ENCODE peak calls at places on chromosomes 3 and 15, in eight cellular contexts. One of them, this sample, is unnamed.

GRCh38 chr3:187630421-187630820 is 39.8 kb downstream of the SST start:
- DNase-seq in tibial nerve: no peak
- DNase-seq in ovary: no peak
- DNase-seq in body of pancreas: no peak
- DNase-seq in gastrocnemius medialis: no peak
- DNase-seq in stomach: no peak
- DNase-seq in vagina: no peak
- DNase-seq in testis: no peak
- DNase-seq in this sample: no peak

GRCh38 chr3:39148116-39149058 is 5.0 kb downstream of the CSRNP1 start:
- DNase-seq in body of pancreas: no peak
- DNase-seq in ovary: no peak
- DNase-seq in vagina: no peak
- DNase-seq in tibial nerve: no peak
- DNase-seq in testis: no peak
- DNase-seq in stomach: no peak
- DNase-seq in gastrocnemius medialis: no peak
- DNase-seq in this sample: no peak

GRCh38 chr3:22729981-22730380 is 473.1 kb upstream of the UBE2E2 start:
- DNase-seq in body of pancreas: no peak
- DNase-seq in ovary: no peak
- DNase-seq in gastrocnemius medialis: no peak
- DNase-seq in stomach: no peak
- DNase-seq in vagina: no peak
- DNase-seq in testis: peak; percentile 19
- DNase-seq in tibial nerve: no peak
- DNase-seq in this sample: no peak

GRCh38 chr3:148203263-148204010 is 494.3 kb upstream of the AGTR1 start:
- DNase-seq in body of pancreas: no peak
- DNase-seq in ovary: no peak
- DNase-seq in stomach: no peak
- DNase-seq in gastrocnemius medialis: no peak
- DNase-seq in vagina: no peak
- DNase-seq in tibial nerve: no peak
- DNase-seq in testis: no peak
- DNase-seq in this sample: no peak

GRCh38 chr3:195040773-195041520 is 230.0 kb downstream of the XXYLT1 start:
- DNase-seq in body of pancreas: no peak
- DNase-seq in tibial nerve: no peak
- DNase-seq in gastrocnemius medialis: no peak
- DNase-seq in testis: no peak
- DNase-seq in stomach: peak; percentile 18
- DNase-seq in vagina: no peak
- DNase-seq in ovary: no peak
- DNase-seq in this sample: no peak

GRCh38 chr3:45756055-45756454 is 40.3 kb downstream of the SLC6A20 start:
- DNase-seq in ovary: no peak
- DNase-seq in tibial nerve: no peak
- DNase-seq in body of pancreas: no peak
- DNase-seq in gastrocnemius medialis: no peak
- DNase-seq in vagina: no peak
- DNase-seq in stomach: no peak
- DNase-seq in testis: no peak
- DNase-seq in this sample: no peak

GRCh38 chr3:108100906-108101305 is 10.1 kb upstream of the CD47 start:
- DNase-seq in testis: no peak
- DNase-seq in ovary: no peak
- DNase-seq in body of pancreas: no peak
- DNase-seq in gastrocnemius medialis: no peak
- DNase-seq in stomach: no peak
- DNase-seq in tibial nerve: no peak
- DNase-seq in vagina: no peak
- DNase-seq in this sample: no peak

GRCh38 chr15:87777054-87777498 is 479.5 kb downstream of the NTRK3 start:
- DNase-seq in stomach: no peak
- DNase-seq in body of pancreas: peak; percentile 11
- DNase-seq in vagina: no peak
- DNase-seq in gastrocnemius medialis: peak; percentile 20
- DNase-seq in testis: no peak
- DNase-seq in ovary: no peak
- DNase-seq in tibial nerve: peak; percentile 22
- DNase-seq in this sample: no peak

GRCh38 chr3:134291300-134292254 is 40.9 kb upstream of the RYK start:
- DNase-seq in ovary: peak; percentile 95
- DNase-seq in tibial nerve: peak; percentile 78
- DNase-seq in vagina: no peak
- DNase-seq in stomach: no peak
- DNase-seq in gastrocnemius medialis: peak; percentile 74
- DNase-seq in body of pancreas: peak; percentile 69
- DNase-seq in testis: peak; percentile 84
- DNase-seq in this sample: peak; percentile 92

GRCh38 chr3:181616088-181617070 is 95.3 kb upstream of the SOX2 start:
- DNase-seq in body of pancreas: no peak
- DNase-seq in tibial nerve: no peak
- DNase-seq in vagina: no peak
- DNase-seq in gastrocnemius medialis: no peak
- DNase-seq in stomach: no peak
- DNase-seq in ovary: no peak
- DNase-seq in testis: no peak
- DNase-seq in this sample: no peak

GRCh38 chr3:112813723-112814171 is 32.9 kb downstream of the CD200R1L start:
- DNase-seq in ovary: no peak
- DNase-seq in body of pancreas: no peak
- DNase-seq in gastrocnemius medialis: peak; percentile 4
- DNase-seq in tibial nerve: no peak
- DNase-seq in testis: peak; percentile 22
- DNase-seq in vagina: no peak
- DNase-seq in stomach: no peak
- DNase-seq in this sample: no peak

GRCh38 chr3:38153986-38154608 is 11.2 kb upstream of the OXSR1 start:
- DNase-seq in tibial nerve: no peak
- DNase-seq in body of pancreas: no peak
- DNase-seq in testis: no peak
- DNase-seq in gastrocnemius medialis: no peak
- DNase-seq in ovary: no peak
- DNase-seq in vagina: no peak
- DNase-seq in stomach: no peak
- DNase-seq in this sample: no peak

GRCh38 chr3:141234283-141234682 is 2.7 kb downstream of the PXYLP1 start:
- DNase-seq in testis: no peak
- DNase-seq in tibial nerve: no peak
- DNase-seq in ovary: no peak
- DNase-seq in body of pancreas: no peak
- DNase-seq in vagina: peak; percentile 91
- DNase-seq in gastrocnemius medialis: no peak
- DNase-seq in stomach: no peak
- DNase-seq in this sample: no peak

GRCh38 chr15:71781179-71781964 is 29.0 kb upstream of the NR2E3 start:
- DNase-seq in vagina: no peak
- DNase-seq in stomach: no peak
- DNase-seq in tibial nerve: no peak
- DNase-seq in gastrocnemius medialis: no peak
- DNase-seq in testis: no peak
- DNase-seq in ovary: no peak
- DNase-seq in body of pancreas: no peak
- DNase-seq in this sample: no peak

GRCh38 chr3:51390600-51391074 is 448 bp upstream of the RBM15B start:
- DNase-seq in ovary: no peak
- DNase-seq in gastrocnemius medialis: no peak
- DNase-seq in stomach: no peak
- DNase-seq in vagina: no peak
- DNase-seq in tibial nerve: no peak
- DNase-seq in body of pancreas: peak; percentile 24
- DNase-seq in testis: no peak
- DNase-seq in this sample: no peak

GRCh38 chr15:68312701-68313204 is 35.2 kb downstream of the FEM1B start:
- DNase-seq in testis: peak; percentile 15
- DNase-seq in stomach: no peak
- DNase-seq in body of pancreas: no peak
- DNase-seq in vagina: no peak
- DNase-seq in ovary: peak; percentile 6
- DNase-seq in gastrocnemius medialis: no peak
- DNase-seq in tibial nerve: no peak
- DNase-seq in this sample: peak; percentile 56

GRCh38 chr3:28349397-28350000 is 875 bp upstream of the AZI2 start:
- DNase-seq in testis: no peak
- DNase-seq in vagina: no peak
- DNase-seq in gastrocnemius medialis: no peak
- DNase-seq in tibial nerve: peak; percentile 12
- DNase-seq in ovary: no peak
- DNase-seq in stomach: no peak
- DNase-seq in body of pancreas: no peak
- DNase-seq in this sample: no peak

GRCh38 chr15:78051622-78052405 is 25.7 kb downstream of the TBC1D2B start:
- DNase-seq in tibial nerve: no peak
- DNase-seq in stomach: peak; percentile 77
- DNase-seq in vagina: no peak
- DNase-seq in ovary: no peak
- DNase-seq in gastrocnemius medialis: no peak
- DNase-seq in body of pancreas: peak; percentile 79
- DNase-seq in testis: no peak
- DNase-seq in this sample: peak; percentile 57

GRCh38 chr15:78048410-78048946 is 29.0 kb downstream of the TBC1D2B start:
- DNase-seq in ovary: no peak
- DNase-seq in gastrocnemius medialis: no peak
- DNase-seq in body of pancreas: no peak
- DNase-seq in vagina: no peak
- DNase-seq in testis: peak; percentile 28
- DNase-seq in stomach: no peak
- DNase-seq in tibial nerve: no peak
- DNase-seq in this sample: no peak

GRCh38 chr15:78050851-78051250 is 26.7 kb downstream of the TBC1D2B start:
- DNase-seq in gastrocnemius medialis: no peak
- DNase-seq in testis: no peak
- DNase-seq in ovary: no peak
- DNase-seq in stomach: no peak
- DNase-seq in body of pancreas: no peak
- DNase-seq in vagina: no peak
- DNase-seq in tibial nerve: no peak
- DNase-seq in this sample: no peak

GRCh38 chr15:78050441-78050809 is 27.1 kb downstream of the TBC1D2B start:
- DNase-seq in testis: no peak
- DNase-seq in stomach: no peak
- DNase-seq in body of pancreas: no peak
- DNase-seq in tibial nerve: no peak
- DNase-seq in ovary: no peak
- DNase-seq in vagina: no peak
- DNase-seq in gastrocnemius medialis: no peak
- DNase-seq in this sample: no peak

DNA sequence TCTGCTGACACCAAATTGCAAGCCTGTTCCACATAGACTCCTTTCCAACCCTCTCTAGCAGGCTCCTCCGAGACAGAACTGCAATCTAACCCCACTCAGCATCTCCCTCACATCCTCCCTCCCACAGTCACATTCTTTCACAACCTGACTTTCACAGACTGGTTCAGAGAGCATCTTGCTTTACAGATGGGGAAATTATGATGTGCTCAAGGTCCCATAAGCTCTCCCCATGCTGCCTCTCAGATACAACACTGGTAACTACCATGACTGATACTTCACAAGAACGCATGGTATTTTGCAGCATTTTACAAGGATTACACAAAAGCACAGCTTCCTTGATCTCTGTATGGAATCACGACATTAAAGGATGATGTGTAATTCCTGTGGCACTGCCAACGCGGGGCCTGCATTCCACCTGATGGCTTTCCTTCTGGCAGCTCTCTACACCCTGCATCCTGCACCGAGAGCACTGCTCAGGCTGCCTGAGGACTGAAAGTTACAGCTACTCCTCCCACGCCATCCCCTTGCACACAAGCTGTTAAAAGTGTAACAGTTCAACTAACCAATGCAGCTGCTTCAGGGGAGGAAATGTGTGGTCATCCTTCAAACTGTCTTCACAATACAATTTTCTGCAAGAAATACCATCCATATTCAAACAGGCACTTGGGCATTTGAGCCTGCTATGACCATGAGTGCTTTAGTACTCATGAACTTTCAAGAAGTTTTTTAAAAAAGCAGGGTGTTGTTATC is 27.6 kb downstream of the TBC1D2B start:
- DNase-seq in body of pancreas: no peak
- DNase-seq in ovary: no peak
- DNase-seq in stomach: no peak
- DNase-seq in gastrocnemius medialis: no peak
- DNase-seq in testis: peak; percentile 66
- DNase-seq in tibial nerve: no peak
- DNase-seq in vagina: no peak
- DNase-seq in this sample: no peak
- TF ChIP-seq POLR2A in body of pancreas: no peak
- TF ChIP-seq POLR2A in ovary: no peak
- TF ChIP-seq POLR2A in stomach: no peak
- TF ChIP-seq POLR2A in gastrocnemius medialis: no peak
- TF ChIP-seq POLR2A in testis: no peak
- TF ChIP-seq POLR2A in tibial nerve: no peak
- TF ChIP-seq POLR2A in vagina: no peak
- TF ChIP-seq POLR2A in this sample: no peak

GRCh38 chr3:67916353-67916752 is 261.9 kb upstream of the SUCLG2 start:
- DNase-seq in body of pancreas: no peak
- DNase-seq in ovary: no peak
- DNase-seq in tibial nerve: no peak
- DNase-seq in vagina: no peak
- DNase-seq in stomach: no peak
- DNase-seq in gastrocnemius medialis: no peak
- DNase-seq in testis: no peak
- DNase-seq in this sample: no peak
- H3K4me3 ChIP-seq in body of pancreas: no peak overlapping the region
- H3K4me3 ChIP-seq in ovary: no peak overlapping the region
- H3K4me3 ChIP-seq in tibial nerve: no peak overlapping the region
- H3K4me3 ChIP-seq in vagina: no peak overlapping the region
- H3K4me3 ChIP-seq in stomach: no peak overlapping the region
- H3K4me3 ChIP-seq in gastrocnemius medialis: no peak overlapping the region
- H3K4me3 ChIP-seq in testis: no peak overlapping the region
- H3K4me3 ChIP-seq in this sample: no peak overlapping the region

GRCh38 chr15:79292011-79292410 is 9.5 kb downstream of the ANKRD34C start:
- DNase-seq in stomach: no peak
- DNase-seq in testis: no peak
- DNase-seq in vagina: no peak
- DNase-seq in gastrocnemius medialis: no peak
- DNase-seq in ovary: no peak
- DNase-seq in tibial nerve: no peak
- DNase-seq in body of pancreas: no peak
- DNase-seq in this sample: no peak
- H3K27me3 ChIP-seq in stomach: no peaks in the 10 kb centered on the region
- H3K27me3 ChIP-seq in testis: no peaks in the 10 kb centered on the region
- H3K27me3 ChIP-seq in vagina: no peaks in the 10 kb centered on the region
- H3K27me3 ChIP-seq in gastrocnemius medialis: no peaks in the 10 kb centered on the region
- H3K27me3 ChIP-seq in ovary: no peaks in the 10 kb centered on the region
- H3K27me3 ChIP-seq in tibial nerve: no peaks in the 10 kb centered on the region
- H3K27me3 ChIP-seq in body of pancreas: no peaks in the 10 kb centered on the region
- H3K27me3 ChIP-seq in this sample: no peaks in the 10 kb centered on the region

DNA sequence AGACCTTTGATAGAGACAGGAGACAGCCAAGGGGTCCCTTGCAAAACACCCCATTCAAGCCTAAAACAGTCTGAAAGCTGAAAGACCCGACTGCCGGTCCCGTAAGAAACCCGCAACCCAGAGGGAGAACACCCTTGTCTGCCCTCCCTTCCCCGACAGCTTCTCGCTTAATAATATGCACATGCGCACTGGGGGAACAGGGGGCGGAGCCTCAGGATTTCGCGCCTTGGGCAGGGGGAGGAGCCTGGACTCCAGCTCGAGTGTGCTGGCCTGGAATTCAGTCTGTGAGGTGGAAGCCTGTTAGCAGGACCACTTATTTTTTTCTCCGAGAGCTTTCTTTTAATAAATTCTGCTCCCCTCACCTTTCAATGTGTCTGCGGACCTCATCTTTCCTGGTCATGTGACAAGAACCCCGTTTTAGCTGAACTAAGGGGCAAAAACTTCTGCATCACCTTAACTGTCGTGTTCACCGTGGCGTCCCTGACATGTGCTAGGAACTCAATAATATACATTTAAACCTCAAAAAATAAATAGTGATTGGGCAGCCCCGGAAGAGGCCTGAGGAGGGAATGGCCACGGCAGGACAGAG is 17.0 kb downstream of the TNFAIP8L3 start:
- DNase-seq in vagina: no peak
- DNase-seq in stomach: peak; percentile 59
- DNase-seq in testis: peak; percentile 84
- DNase-seq in ovary: peak; percentile 89
- DNase-seq in gastrocnemius medialis: peak; percentile 14
- DNase-seq in body of pancreas: peak; percentile 84
- DNase-seq in tibial nerve: peak; percentile 62
- DNase-seq in this sample: peak; percentile 85
- TF ChIP-seq POLR2A in vagina: no peak
- TF ChIP-seq POLR2A in stomach: no peak
- TF ChIP-seq POLR2A in testis: no peak
- TF ChIP-seq POLR2A in ovary: peak; percentile 80
- TF ChIP-seq POLR2A in gastrocnemius medialis: no peak
- TF ChIP-seq POLR2A in body of pancreas: no peak
- TF ChIP-seq POLR2A in tibial nerve: no peak
- TF ChIP-seq POLR2A in this sample: peak; percentile 57

This sample was measured in uterus.